ENCODE peak calls at places on chromosomes 16 and 17, in five cellular contexts. One of them, this sample, is unnamed.

GRCh38 chr17:20205609-20206008 is 196.4 kb downstream of the SPECC1 start:
- DNase-seq in tibial nerve: no peak
- DNase-seq in CD8-positive, alpha-beta T cell: no peak
- DNase-seq in cardiac muscle cell: no peak
- DNase-seq in spleen: no peak
- DNase-seq in this sample: no peak

GRCh38 chr17:44192750-44193149 is 6.0 kb downstream of the TMUB2 start:
- DNase-seq in tibial nerve: no peak
- DNase-seq in CD8-positive, alpha-beta T cell: no peak
- DNase-seq in cardiac muscle cell: no peak
- DNase-seq in spleen: no peak
- DNase-seq in this sample: no peak

GRCh38 chr17:8068736-8069586 is 18.6 kb downstream of the ALOX12B start:
- DNase-seq in tibial nerve: peak; percentile 8
- DNase-seq in CD8-positive, alpha-beta T cell: no peak
- DNase-seq in cardiac muscle cell: no peak
- DNase-seq in spleen: peak; percentile 71
- DNase-seq in this sample: peak; percentile 74

GRCh38 chr17:62955841-62956352 is 10.1 kb upstream of the TANC2 start:
- DNase-seq in tibial nerve: no peak
- DNase-seq in CD8-positive, alpha-beta T cell: no peak
- DNase-seq in cardiac muscle cell: no peak
- DNase-seq in spleen: no peak
- DNase-seq in this sample: no peak

GRCh38 chr16:55476625-55477533 is 2.1 kb upstream of the MMP2 start:
- DNase-seq in tibial nerve: no peak
- DNase-seq in CD8-positive, alpha-beta T cell: no peak
- DNase-seq in cardiac muscle cell: no peak
- DNase-seq in spleen: no peak
- DNase-seq in this sample: no peak

GRCh38 chr16:30757316-30757715 is 4.5 kb downstream of the CFAP119 start:
- DNase-seq in tibial nerve: no peak
- DNase-seq in CD8-positive, alpha-beta T cell: no peak
- DNase-seq in cardiac muscle cell: no peak
- DNase-seq in spleen: peak; percentile 46
- DNase-seq in this sample: peak; percentile 46

GRCh38 chr17:34756670-34757021 is 177.3 kb downstream of the TMEM132E start:
- DNase-seq in tibial nerve: no peak
- DNase-seq in CD8-positive, alpha-beta T cell: no peak
- DNase-seq in cardiac muscle cell: peak; percentile 1
- DNase-seq in spleen: peak; percentile 44
- DNase-seq in this sample: no peak

GRCh38 chr17:29630630-29631193 is 8.0 kb upstream of the CORO6 start:
- DNase-seq in tibial nerve: no peak
- DNase-seq in CD8-positive, alpha-beta T cell: no peak
- DNase-seq in cardiac muscle cell: no peak
- DNase-seq in spleen: no peak
- DNase-seq in this sample: no peak

GRCh38 chr17:15236281-15237105 is 28.6 kb downstream of the PMP22 start:
- DNase-seq in tibial nerve: no peak
- DNase-seq in CD8-positive, alpha-beta T cell: no peak
- DNase-seq in cardiac muscle cell: peak; percentile 31
- DNase-seq in spleen: no peak
- DNase-seq in this sample: no peak

GRCh38 chr17:34988644-34989043 is 8.3 kb downstream of the LIG3 start:
- DNase-seq in tibial nerve: no peak
- DNase-seq in CD8-positive, alpha-beta T cell: no peak
- DNase-seq in cardiac muscle cell: no peak
- DNase-seq in spleen: no peak
- DNase-seq in this sample: no peak

GRCh38 chr17:42472709-42473521 is 14.2 kb downstream of the ATP6V0A1 start:
- DNase-seq in tibial nerve: no peak
- DNase-seq in CD8-positive, alpha-beta T cell: no peak
- DNase-seq in cardiac muscle cell: peak; percentile 62
- DNase-seq in spleen: no peak
- DNase-seq in this sample: no peak

GRCh38 chr17:28551421-28552186 is 820 bp downstream of the UNC119 start:
- DNase-seq in tibial nerve: no peak
- DNase-seq in CD8-positive, alpha-beta T cell: no peak
- DNase-seq in cardiac muscle cell: peak; percentile 16
- DNase-seq in spleen: peak; percentile 76
- DNase-seq in this sample: no peak

GRCh38 chr17:2862197-2862596 is 66.0 kb downstream of the RAP1GAP2 start:
- DNase-seq in tibial nerve: no peak
- DNase-seq in CD8-positive, alpha-beta T cell: no peak
- DNase-seq in cardiac muscle cell: no peak
- DNase-seq in spleen: no peak
- DNase-seq in this sample: no peak
- H3K27ac ChIP-seq in tibial nerve: no peak overlapping the region
- H3K27ac ChIP-seq in CD8-positive, alpha-beta T cell: no peak overlapping the region
- H3K27ac ChIP-seq in cardiac muscle cell: no peak overlapping the region
- H3K27ac ChIP-seq in spleen: no peak overlapping the region
- H3K27ac ChIP-seq in this sample: no peak overlapping the region

DNA sequence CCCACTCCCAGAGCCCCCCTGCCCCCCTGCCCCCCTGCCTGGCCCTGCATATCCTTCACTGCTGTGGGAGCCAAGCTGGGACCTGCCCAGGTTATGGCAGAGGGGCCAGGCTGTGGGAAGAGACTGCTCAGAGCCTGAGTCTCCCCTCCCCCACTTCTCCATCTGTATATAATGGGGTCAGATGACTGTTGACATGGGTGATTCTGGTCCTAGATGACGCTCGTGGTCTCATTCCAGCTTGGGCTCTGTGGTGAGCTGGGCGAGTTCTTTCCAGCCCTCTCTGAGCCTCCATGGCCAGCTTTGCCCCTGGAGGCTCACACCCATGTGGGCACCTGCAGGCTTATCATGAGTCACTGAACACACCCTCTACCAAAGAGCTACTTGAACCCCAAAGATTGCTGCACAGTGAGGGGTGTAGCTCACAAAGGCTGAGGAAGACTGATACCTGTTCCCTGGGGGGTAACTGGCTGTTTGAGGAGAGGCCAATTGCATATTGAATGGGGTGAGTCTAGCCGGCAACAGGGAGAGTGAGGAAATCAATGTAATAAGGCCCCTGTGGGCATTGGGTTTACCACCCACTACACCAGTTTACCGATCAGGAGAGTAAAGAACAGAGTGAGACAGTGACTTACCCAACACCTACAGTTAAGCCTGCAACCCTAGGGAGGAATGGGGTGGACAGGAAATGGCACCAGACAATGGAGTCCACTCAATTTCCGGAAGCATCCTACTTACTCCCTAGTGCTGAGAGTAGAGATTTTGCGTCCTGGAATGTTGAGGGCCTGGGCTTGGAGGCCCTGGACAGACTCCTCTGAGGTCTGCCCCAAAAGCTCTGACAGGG is 4.2 kb upstream of the SREBF1 start:
- DNase-seq in tibial nerve: peak; percentile 65
- DNase-seq in CD8-positive, alpha-beta T cell: no peak
- DNase-seq in cardiac muscle cell: peak; percentile 54
- DNase-seq in spleen: no peak
- DNase-seq in this sample: no peak
- H3K4me3 ChIP-seq in tibial nerve: peak overlapping the region; percentile 65
- H3K4me3 ChIP-seq in CD8-positive, alpha-beta T cell: no peak overlapping the region
- H3K4me3 ChIP-seq in cardiac muscle cell: no peak overlapping the region
- H3K4me3 ChIP-seq in spleen: peak overlapping the region; percentile 51
- H3K4me3 ChIP-seq in this sample: peak overlapping the region; percentile 59

DNA sequence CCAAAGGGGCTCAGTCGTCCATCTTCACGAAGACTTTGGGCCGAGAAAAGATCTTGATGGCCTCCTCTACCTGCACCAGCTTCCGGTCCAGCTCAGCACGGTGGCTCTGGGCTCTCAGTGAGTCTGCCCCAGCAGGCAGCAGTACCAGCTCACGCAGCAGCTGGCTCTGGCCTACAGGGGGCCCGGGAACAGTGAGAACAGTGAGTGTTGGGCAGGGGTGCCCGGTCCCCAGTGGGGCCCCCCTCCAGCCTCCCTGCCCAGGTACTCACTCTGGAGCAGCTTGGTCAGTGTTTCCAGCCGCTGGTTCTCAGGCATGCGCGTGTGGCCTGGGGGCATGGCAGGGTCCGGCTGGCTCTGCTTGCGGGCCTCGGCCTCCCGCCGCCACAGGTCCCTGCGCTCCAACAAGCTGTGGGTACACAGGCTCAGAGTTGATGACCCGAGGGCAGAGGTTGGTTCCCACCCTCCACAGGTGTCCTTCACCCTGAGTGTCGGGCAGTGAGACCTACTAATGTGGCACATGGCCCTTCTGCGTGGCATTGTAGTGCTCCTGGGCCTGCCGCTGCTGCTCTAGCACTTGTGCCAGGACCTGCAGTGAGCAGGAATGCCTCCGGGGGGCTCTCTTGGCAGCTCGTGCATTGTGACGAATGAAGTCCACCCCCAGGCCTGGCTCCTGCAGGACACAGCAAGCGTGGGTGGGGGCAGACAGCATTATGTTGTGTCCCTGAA is 2.6 kb downstream of the PARD6A start:
- DNase-seq in tibial nerve: no peak
- DNase-seq in CD8-positive, alpha-beta T cell: peak; percentile 29
- DNase-seq in cardiac muscle cell: peak; percentile 25
- DNase-seq in spleen: no peak
- DNase-seq in this sample: no peak
- TF ChIP-seq CTCF in tibial nerve: no peak
- TF ChIP-seq CTCF in CD8-positive, alpha-beta T cell: no peak
- TF ChIP-seq CTCF in cardiac muscle cell: peak; percentile 39
- TF ChIP-seq CTCF in spleen: no peak
- TF ChIP-seq CTCF in this sample: no peak

GRCh38 chr17:48831549-48831883 is 681 bp downstream of the CALCOCO2 start:
- DNase-seq in tibial nerve: no peak
- DNase-seq in CD8-positive, alpha-beta T cell: no peak
- DNase-seq in cardiac muscle cell: no peak
- DNase-seq in spleen: no peak
- DNase-seq in this sample: no peak
- H3K27ac ChIP-seq in tibial nerve: peak overlapping the region; percentile 96
- H3K27ac ChIP-seq in CD8-positive, alpha-beta T cell: peak overlapping the region; percentile 93
- H3K27ac ChIP-seq in cardiac muscle cell: no peak overlapping the region
- H3K27ac ChIP-seq in spleen: peak overlapping the region; percentile 97
- H3K27ac ChIP-seq in this sample: peak overlapping the region; percentile 99

GRCh38 chr16:10939649-10940206 is 2.5 kb downstream of the DEXI start:
- DNase-seq in tibial nerve: no peak
- DNase-seq in CD8-positive, alpha-beta T cell: no peak
- DNase-seq in cardiac muscle cell: no peak
- DNase-seq in spleen: peak; percentile 54
- DNase-seq in this sample: peak; percentile 41
- H3K4me3 ChIP-seq in tibial nerve: peak overlapping the region; percentile 90
- H3K4me3 ChIP-seq in CD8-positive, alpha-beta T cell: no peak overlapping the region
- H3K4me3 ChIP-seq in cardiac muscle cell: no peak overlapping the region
- H3K4me3 ChIP-seq in spleen: peak overlapping the region; percentile 92
- H3K4me3 ChIP-seq in this sample: peak overlapping the region; percentile 70

This sample was measured in upper lobe of right lung.